ENCODE peak calls at places on chromosome 1, in nine cellular contexts. One of them, this sample, is unnamed.
A peak's percentile ranks its signal among the peaks of the same experiment; 100 is the strongest.

GRCh38 chr1:87329051-87329755 is 523 bp downstream of the LMO4 start:
- DNase-seq in iPS-NIHi11: peak; percentile 35
- DNase-seq in MCF 10A: peak; percentile 63
- DNase-seq in trophoblast cell: peak; percentile 47
- DNase-seq in CD4-positive, alpha-beta T cell: no peak
- DNase-seq in head of caudate nucleus: peak; percentile 52
- DNase-seq in C1 segment of cervical spinal cord: peak; percentile 66
- DNase-seq in stimulated activated CD4-positive, alpha-beta T cell treated with anti-CD3 and anti-CD28 coated beads, Interleukin-1b, Interleukin-23, amount 100 ng/mL, for 4 hours: no peak
- DNase-seq in GOT3: no peak
- DNase-seq in this sample: peak; percentile 48

GRCh38 chr1:220896088-220896487 is 16.8 kb downstream of the HLX start:
- DNase-seq in iPS-NIHi11: no peak
- DNase-seq in trophoblast cell: no peak
- DNase-seq in MCF 10A: no peak
- DNase-seq in C1 segment of cervical spinal cord: no peak
- DNase-seq in GOT3: no peak
- DNase-seq in stimulated activated CD4-positive, alpha-beta T cell treated with anti-CD3 and anti-CD28 coated beads, Interleukin-1b, Interleukin-23, amount 100 ng/mL, for 4 hours: no peak
- DNase-seq in CD4-positive, alpha-beta T cell: no peak
- DNase-seq in head of caudate nucleus: no peak
- DNase-seq in this sample: no peak

GRCh38 chr1:9805006-9805526 is 18.7 kb downstream of the CLSTN1 start:
- DNase-seq in head of caudate nucleus: no peak
- DNase-seq in GOT3: no peak
- DNase-seq in iPS-NIHi11: no peak
- DNase-seq in CD4-positive, alpha-beta T cell: no peak
- DNase-seq in MCF 10A: no peak
- DNase-seq in stimulated activated CD4-positive, alpha-beta T cell treated with anti-CD3 and anti-CD28 coated beads, Interleukin-1b, Interleukin-23, amount 100 ng/mL, for 4 hours: no peak
- DNase-seq in trophoblast cell: no peak
- DNase-seq in C1 segment of cervical spinal cord: no peak
- DNase-seq in this sample: no peak

GRCh38 chr1:223748405-223748772 is 36.0 kb downstream of the CAPN2 start:
- DNase-seq in iPS-NIHi11: no peak
- DNase-seq in CD4-positive, alpha-beta T cell: no peak
- DNase-seq in MCF 10A: no peak
- DNase-seq in C1 segment of cervical spinal cord: no peak
- DNase-seq in GOT3: no peak
- DNase-seq in trophoblast cell: no peak
- DNase-seq in head of caudate nucleus: no peak
- DNase-seq in stimulated activated CD4-positive, alpha-beta T cell treated with anti-CD3 and anti-CD28 coated beads, Interleukin-1b, Interleukin-23, amount 100 ng/mL, for 4 hours: no peak
- DNase-seq in this sample: no peak

GRCh38 chr1:227043755-227044154 is 103.7 kb downstream of the COQ8A start:
- DNase-seq in head of caudate nucleus: no peak
- DNase-seq in iPS-NIHi11: no peak
- DNase-seq in stimulated activated CD4-positive, alpha-beta T cell treated with anti-CD3 and anti-CD28 coated beads, Interleukin-1b, Interleukin-23, amount 100 ng/mL, for 4 hours: no peak
- DNase-seq in trophoblast cell: no peak
- DNase-seq in MCF 10A: peak; percentile 75
- DNase-seq in CD4-positive, alpha-beta T cell: no peak
- DNase-seq in C1 segment of cervical spinal cord: no peak
- DNase-seq in GOT3: no peak
- DNase-seq in this sample: no peak

GRCh38 chr1:11374079-11374747 is 101.2 kb downstream of the UBIAD1 start:
- DNase-seq in stimulated activated CD4-positive, alpha-beta T cell treated with anti-CD3 and anti-CD28 coated beads, Interleukin-1b, Interleukin-23, amount 100 ng/mL, for 4 hours: no peak
- DNase-seq in GOT3: no peak
- DNase-seq in MCF 10A: no peak
- DNase-seq in CD4-positive, alpha-beta T cell: no peak
- DNase-seq in head of caudate nucleus: no peak
- DNase-seq in C1 segment of cervical spinal cord: no peak
- DNase-seq in trophoblast cell: no peak
- DNase-seq in iPS-NIHi11: no peak
- DNase-seq in this sample: no peak

GRCh38 chr1:152220166-152221163 is 3.5 kb downstream of the HRNR start:
- DNase-seq in stimulated activated CD4-positive, alpha-beta T cell treated with anti-CD3 and anti-CD28 coated beads, Interleukin-1b, Interleukin-23, amount 100 ng/mL, for 4 hours: no peak
- DNase-seq in trophoblast cell: no peak
- DNase-seq in C1 segment of cervical spinal cord: no peak
- DNase-seq in GOT3: no peak
- DNase-seq in CD4-positive, alpha-beta T cell: no peak
- DNase-seq in iPS-NIHi11: no peak
- DNase-seq in head of caudate nucleus: no peak
- DNase-seq in MCF 10A: no peak
- DNase-seq in this sample: no peak

GRCh38 chr1:58436615-58437297 is 109.8 kb downstream of the OMA1 start:
- DNase-seq in trophoblast cell: no peak
- DNase-seq in iPS-NIHi11: no peak
- DNase-seq in stimulated activated CD4-positive, alpha-beta T cell treated with anti-CD3 and anti-CD28 coated beads, Interleukin-1b, Interleukin-23, amount 100 ng/mL, for 4 hours: no peak
- DNase-seq in CD4-positive, alpha-beta T cell: no peak
- DNase-seq in C1 segment of cervical spinal cord: no peak
- DNase-seq in MCF 10A: no peak
- DNase-seq in head of caudate nucleus: no peak
- DNase-seq in GOT3: no peak
- DNase-seq in this sample: no peak

GRCh38 chr1:185735667-185736105 is 1.5 kb downstream of the HMCN1 start:
- DNase-seq in head of caudate nucleus: no peak
- DNase-seq in stimulated activated CD4-positive, alpha-beta T cell treated with anti-CD3 and anti-CD28 coated beads, Interleukin-1b, Interleukin-23, amount 100 ng/mL, for 4 hours: no peak
- DNase-seq in C1 segment of cervical spinal cord: no peak
- DNase-seq in trophoblast cell: no peak
- DNase-seq in MCF 10A: no peak
- DNase-seq in GOT3: no peak
- DNase-seq in CD4-positive, alpha-beta T cell: no peak
- DNase-seq in iPS-NIHi11: peak; percentile 7
- DNase-seq in this sample: no peak

GRCh38 chr1:154856049-154856448 is 14.0 kb downstream of the KCNN3 start:
- DNase-seq in iPS-NIHi11: no peak
- DNase-seq in stimulated activated CD4-positive, alpha-beta T cell treated with anti-CD3 and anti-CD28 coated beads, Interleukin-1b, Interleukin-23, amount 100 ng/mL, for 4 hours: no peak
- DNase-seq in GOT3: no peak
- DNase-seq in CD4-positive, alpha-beta T cell: no peak
- DNase-seq in trophoblast cell: no peak
- DNase-seq in head of caudate nucleus: no peak
- DNase-seq in C1 segment of cervical spinal cord: peak; percentile 30
- DNase-seq in MCF 10A: no peak
- DNase-seq in this sample: no peak

GRCh38 chr1:210400043-210400840 is 71.5 kb downstream of the HHAT start:
- DNase-seq in head of caudate nucleus: peak; percentile 71
- DNase-seq in MCF 10A: peak; percentile 88
- DNase-seq in stimulated activated CD4-positive, alpha-beta T cell treated with anti-CD3 and anti-CD28 coated beads, Interleukin-1b, Interleukin-23, amount 100 ng/mL, for 4 hours: peak; percentile 12
- DNase-seq in GOT3: no peak
- DNase-seq in trophoblast cell: peak; percentile 42
- DNase-seq in C1 segment of cervical spinal cord: peak; percentile 57
- DNase-seq in CD4-positive, alpha-beta T cell: peak; percentile 15
- DNase-seq in iPS-NIHi11: peak; percentile 79
- DNase-seq in this sample: peak; percentile 23

GRCh38 chr1:6448749-6449631 is 17.0 kb downstream of the TNFRSF25 start:
- DNase-seq in trophoblast cell: no peak
- DNase-seq in MCF 10A: peak; percentile 24
- DNase-seq in iPS-NIHi11: no peak
- DNase-seq in head of caudate nucleus: peak; percentile 14
- DNase-seq in C1 segment of cervical spinal cord: peak; percentile 4
- DNase-seq in GOT3: no peak
- DNase-seq in stimulated activated CD4-positive, alpha-beta T cell treated with anti-CD3 and anti-CD28 coated beads, Interleukin-1b, Interleukin-23, amount 100 ng/mL, for 4 hours: no peak
- DNase-seq in CD4-positive, alpha-beta T cell: no peak
- DNase-seq in this sample: peak; percentile 42

GRCh38 chr1:154757149-154757548 is 112.9 kb downstream of the KCNN3 start:
- DNase-seq in head of caudate nucleus: no peak
- DNase-seq in trophoblast cell: no peak
- DNase-seq in C1 segment of cervical spinal cord: no peak
- DNase-seq in GOT3: no peak
- DNase-seq in CD4-positive, alpha-beta T cell: no peak
- DNase-seq in stimulated activated CD4-positive, alpha-beta T cell treated with anti-CD3 and anti-CD28 coated beads, Interleukin-1b, Interleukin-23, amount 100 ng/mL, for 4 hours: no peak
- DNase-seq in iPS-NIHi11: no peak
- DNase-seq in MCF 10A: no peak
- DNase-seq in this sample: no peak